ENCODE peak calls at places on chromosomes 11 and 22, in eight cellular contexts. Y is endodermal cell, F is adrenal gland, X is lower lobe of right lung, M is GM23338, S is OCI-LY7, T is Peyer's patch, O is fibroblast of lung. W is an unnamed sample. For H3K4me1, the result is how much of the 10 kb centered on the place peaks cover.

GRCh38 chr22:44276706-44277403 is 35.9 kb downstream of the SHISAL1 start:
- DNase-seq in Y (no peak), F (no peak), X (peak), M (no peak), S (no peak), T (no peak), O (no peak), W (no peak)

GRCh38 chr11:10379433-10379832 is 74.6 kb downstream of the ADM start:
- DNase-seq in Y (no peak), F (no peak), X (no peak), M (no peak), S (no peak), T (no peak), O (peak), W (no peak)

GRCh38 chr11:27040302-27041115 is at the start of gene BBOX1:
- DNase-seq in Y (no peak), F (no peak), X (no peak), M (peak), S (peak), T (no peak), O (no peak), W (no peak)

GRCh38 chr11:74592063-74592440 is 330 bp upstream of the POLD3 start:
- DNase-seq in Y (no peak), F (no peak), X (no peak), M (no peak), S (no peak), T (no peak), O (no peak), W (no peak)

GRCh38 chr22:19592464-19592863 is 68.3 kb upstream of the CLDN5 start:
- DNase-seq in Y (no peak), F (no peak), X (no peak), M (no peak), S (no peak), T (no peak), O (no peak), W (no peak)

GRCh38 chr11:36540998-36541397 is 26.8 kb upstream of the RAG1 start:
- DNase-seq in Y (peak), F (peak), X (no peak), M (peak), S (peak), T (peak), O (peak), W (peak)

GRCh38 chr22:40345271-40345670 is 1.0 kb upstream of the ADSL start:
- DNase-seq in Y (no peak), F (peak), X (no peak), M (no peak), S (peak), T (no peak), O (no peak), W (no peak)

GRCh38 chr11:2528301-2529050 is 83.7 kb downstream of the KCNQ1 start:
- DNase-seq in Y (peak), F (peak), X (peak), M (no peak), S (no peak), T (peak), O (no peak), W (no peak)

GRCh38 chr22:44957267-44957905 is 52.4 kb downstream of the PHF21B start:
- DNase-seq in Y (peak), F (no peak), X (no peak), M (peak), S (no peak), T (no peak), O (no peak), W (no peak)

GRCh38 chr11:100151944-100152343 is 535.1 kb upstream of the ARHGAP42 start:
- DNase-seq in Y (no peak), F (no peak), X (no peak), M (no peak), S (no peak), T (no peak), O (no peak), W (no peak)

GRCh38 chr11:1640076-1640946 is 10.7 kb downstream of the KRTAP5-5 start:
- DNase-seq in Y (peak), F (no peak), X (no peak), M (peak), S (peak), T (peak), O (peak), W (peak)

GRCh38 chr11:1260023-1260501 is 37.2 kb downstream of the MUC5B start:
- DNase-seq in Y (peak), F (peak), X (no peak), M (peak), S (peak), T (peak), O (peak), W (no peak)

GRCh38 chr11:122706689-122707088 is 51.2 kb downstream of the UBASH3B start:
- DNase-seq in Y (no peak), F (no peak), X (no peak), M (no peak), S (no peak), T (no peak), O (peak), W (no peak)

GRCh38 chr11:8566613-8567210 is 27.3 kb downstream of the STK33 start:
- DNase-seq in Y (no peak), F (no peak), X (no peak), M (peak), S (peak), T (no peak), O (peak), W (no peak)

GRCh38 chr22:20998411-20999336 is 3.2 kb downstream of the THAP7 start:
- DNase-seq in Y (no peak), F (no peak), X (no peak), M (no peak), S (no peak), T (no peak), O (no peak), W (no peak)

GRCh38 chr11:93573184-93573583 is 30.0 kb upstream of the SMCO4 start:
- DNase-seq in Y (no peak), F (no peak), X (no peak), M (no peak), S (no peak), T (no peak), O (no peak), W (no peak)

GRCh38 chr22:20013382-20013871 is 3.2 kb downstream of the ARVCF start:
- DNase-seq in Y (peak), F (no peak), X (peak), M (peak), S (peak), T (peak), O (peak), W (peak)

GRCh38 chr11:68037481-68038225 is 1.2 kb upstream of the TCIRG1 start:
- DNase-seq in Y (no peak), F (peak), X (peak), M (no peak), S (no peak), T (no peak), O (no peak), W (peak)

GRCh38 chr11:68038718-68039525 is at the start of gene TCIRG1:
- DNase-seq in Y (peak), F (peak), X (peak), M (peak), S (peak), T (peak), O (peak), W (peak)

GRCh38 chr11:68036717-68037239 is 2.0 kb upstream of the TCIRG1 start:
- DNase-seq in Y (no peak), F (peak), X (peak), M (no peak), S (no peak), T (no peak), O (no peak), W (peak)

GRCh38 chr11:68039526-68040086 is 781 bp downstream of the TCIRG1 start:
- DNase-seq in Y (peak), F (no peak), X (peak), M (peak), S (peak), T (no peak), O (no peak), W (peak)

GRCh38 chr11:68038226-68038717 is 553 bp upstream of the TCIRG1 start:
- DNase-seq in Y (peak), F (peak), X (peak), M (no peak), S (peak), T (no peak), O (no peak), W (peak)
- H3K4me1 ChIP-seq in Y (under half), F (half or more), X (half or more), M (under half), S (under half), T (half or more), O (under half), W (under half)

GRCh38 chr22:36323182-36323854 is 64.4 kb downstream of the MYH9 start:
- DNase-seq in Y (no peak), F (peak), X (peak), M (no peak), S (no peak), T (no peak), O (peak), W (no peak)

GRCh38 chr22:36322602-36322915 is 65.2 kb downstream of the MYH9 start:
- DNase-seq in Y (no peak), F (no peak), X (no peak), M (no peak), S (no peak), T (no peak), O (no peak), W (no peak)

GRCh38 chr22:36325163-36326031 is 62.4 kb downstream of the MYH9 start:
- DNase-seq in Y (no peak), F (peak), X (peak), M (no peak), S (no peak), T (peak), O (peak), W (no peak)

GRCh38 chr22:36323855-36324331 is 63.9 kb downstream of the MYH9 start:
- DNase-seq in Y (no peak), F (peak), X (no peak), M (no peak), S (no peak), T (no peak), O (peak), W (no peak)

GRCh38 chr22:36324414-36324813 is 63.4 kb downstream of the MYH9 start:
- DNase-seq in Y (no peak), F (peak), X (no peak), M (no peak), S (no peak), T (no peak), O (no peak), W (no peak)
- H3K4me1 ChIP-seq in Y (under half), F (half or more), X (half or more), M (under half), S (under half), T (half or more), O (half or more), W (under half)

GRCh38 chr11:43250309-43250708 is 61.5 kb upstream of the API5 start:
- DNase-seq in Y (no peak), F (no peak), X (no peak), M (no peak), S (no peak), T (no peak), O (no peak), W (no peak)

GRCh38 chr11:43243901-43244300 is 67.9 kb upstream of the API5 start:
- DNase-seq in Y (no peak), F (no peak), X (no peak), M (no peak), S (no peak), T (no peak), O (no peak), W (no peak)

DNA sequence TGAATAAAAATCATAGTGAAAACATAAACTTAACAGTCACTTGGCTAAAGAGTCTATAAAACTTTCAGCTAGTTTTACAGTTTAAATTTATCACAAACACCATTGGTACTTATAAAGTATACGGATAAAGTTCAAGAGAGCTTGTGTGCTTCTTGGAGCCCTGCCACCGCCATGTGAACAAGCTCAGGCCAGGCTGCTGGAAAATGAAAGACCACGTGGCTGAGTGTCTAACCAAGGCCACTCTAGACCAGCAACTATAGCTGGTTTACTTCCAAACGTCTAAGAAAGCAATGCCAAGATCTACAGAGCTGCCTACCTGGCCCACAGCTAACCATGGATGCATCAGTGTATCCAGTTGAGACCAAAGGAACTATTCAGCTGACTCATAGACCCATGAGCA is 66.3 kb upstream of the API5 start:
- DNase-seq in Y (no peak), F (peak), X (no peak), M (no peak), S (no peak), T (no peak), O (no peak), W (no peak)
- H3K4me1 ChIP-seq in Y (under half), F (under half), X (under half), M (under half), S (under half), T (under half), O (under half), W (under half)

GRCh38 chr11:12122083-12122482 is 11.7 kb downstream of the MICAL2 start:
- DNase-seq in Y (peak), F (no peak), X (peak), M (peak), S (no peak), T (no peak), O (no peak), W (no peak)
- H3K4me1 ChIP-seq in Y (under half), F (under half), X (half or more), M (under half), S (under half), T (half or more), O (half or more), W (under half)

DNA sequence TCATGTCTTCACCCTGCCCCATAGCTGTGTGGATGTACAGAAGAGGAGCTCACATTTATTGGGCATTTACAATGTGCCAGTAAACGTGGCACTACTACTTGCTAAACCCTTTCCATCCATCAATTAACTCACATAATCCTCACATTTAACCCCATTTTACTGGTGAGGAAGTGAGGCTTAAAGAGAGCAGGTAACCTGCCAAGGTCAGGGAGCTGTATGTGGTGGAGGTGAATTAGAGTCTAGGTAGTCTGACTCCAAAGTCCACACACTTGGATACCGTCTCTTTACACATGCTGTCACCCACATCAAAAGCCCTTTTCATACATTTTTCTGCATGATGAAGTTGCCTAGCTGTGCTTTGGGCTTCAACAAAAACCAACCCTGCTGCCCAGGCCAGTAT is 10.8 kb downstream of the PLEKHA7 start:
- DNase-seq in Y (no peak), F (no peak), X (no peak), M (no peak), S (no peak), T (no peak), O (no peak), W (no peak)
- H3K4me1 ChIP-seq in Y (under half), F (under half), X (under half), M (under half), S (under half), T (under half), O (under half), W (under half)

DNA sequence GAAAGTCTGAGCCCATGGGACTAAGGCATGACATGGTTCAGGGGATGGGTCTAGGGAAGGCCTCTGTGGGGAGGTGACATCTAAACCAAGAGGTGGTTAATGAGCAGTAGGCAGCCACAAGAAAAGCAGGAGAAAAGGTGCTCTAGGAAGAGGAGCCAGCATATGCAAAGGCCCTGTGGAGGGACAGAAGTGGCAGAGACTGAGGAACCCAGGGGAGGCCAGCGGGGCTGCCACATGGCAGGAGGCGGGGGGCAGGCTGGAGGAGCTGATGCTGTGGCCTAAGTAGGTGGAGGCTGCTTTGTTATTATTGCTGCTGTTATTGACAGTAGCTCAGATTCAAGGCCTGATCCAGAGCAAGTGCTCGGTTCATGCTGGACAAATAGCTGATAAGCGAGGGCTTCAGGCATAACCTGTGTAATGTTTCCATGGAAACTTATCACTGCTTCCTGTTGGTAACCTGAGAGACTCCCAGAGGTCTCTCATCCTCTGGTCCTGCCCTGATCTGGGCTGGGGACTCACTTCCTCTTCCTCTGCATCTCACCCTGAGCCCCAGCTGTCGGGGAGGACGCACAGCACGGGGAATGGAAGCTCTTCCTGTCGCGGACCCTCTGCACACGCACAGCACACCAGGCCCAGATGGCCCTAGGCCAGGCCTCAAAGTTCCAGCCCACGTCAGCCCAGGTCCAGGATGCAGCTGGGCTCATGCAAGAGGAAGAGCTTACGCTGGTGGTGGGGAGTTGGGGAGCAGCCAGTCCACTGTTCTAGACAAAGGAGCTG is 75.2 kb upstream of the TP53I11 start:
- DNase-seq in Y (peak), F (peak), X (no peak), M (peak), S (peak), T (no peak), O (peak), W (peak)
- H3K4me1 ChIP-seq in Y (under half), F (under half), X (under half), M (under half), S (under half), T (under half), O (under half), W (under half)

GRCh38 chr11:69013009-69013951 is at the start of gene MRGPRF:
- DNase-seq in Y (peak), F (peak), X (peak), M (peak), S (no peak), T (peak), O (peak), W (no peak)
- H3K4me1 ChIP-seq in Y (under half), F (under half), X (under half), M (under half), S (under half), T (under half), O (under half), W (under half)